ENCODE peak calls at places on chromosomes 13 and 19, in eight cellular contexts. V is stomach, Q is endothelial cell of umbilical vein, Y is HepG2, J is K562, G is spleen, I is upper lobe of left lung, N is esophagus muscularis mucosa. S is an unnamed sample.

GRCh38 chr13:97233499-97233898 is 11.4 kb downstream of the MBNL2 start:
- DNase-seq in V (no peak), Q (no peak), Y (peak; percentile 73), J (no peak), G (no peak), I (no peak), N (no peak), S (no peak)

GRCh38 chr19:54464624-54465266 is 1.2 kb upstream of the LENG9 start:
- DNase-seq in V (peak; percentile 95), Q (peak; percentile 72), Y (peak; percentile 82), J (peak; percentile 86), G (peak; percentile 98), I (peak; percentile 92), N (peak; percentile 97), S (peak; percentile 95)

GRCh38 chr13:33139186-33139585 is 123.0 kb downstream of the KL start:
- DNase-seq in V (no peak), Q (no peak), Y (no peak), J (no peak), G (no peak), I (peak; percentile 83), N (no peak), S (peak; percentile 42)

GRCh38 chr13:64758520-64758919 is 2471.6 kb downstream of the PCDH9 start:
- DNase-seq in V (no peak), Q (no peak), Y (no peak), J (no peak), G (no peak), I (no peak), N (no peak), S (no peak)

GRCh38 chr19:2041686-2042484 is 9.2 kb downstream of the MKNK2 start:
- DNase-seq in V (peak; percentile 99), Q (peak; percentile 83), Y (no peak), J (peak; percentile 94), G (peak; percentile 100), I (peak; percentile 98), N (peak; percentile 99), S (peak; percentile 99)

GRCh38 chr13:62360609-62361008 is 945.0 kb upstream of the PCDH20 start:
- DNase-seq in V (no peak), Q (no peak), Y (no peak), J (no peak), G (no peak), I (no peak), N (no peak), S (no peak)

GRCh38 chr19:35959040-35959967 is 23.1 kb downstream of the LRFN3 start:
- DNase-seq in V (peak; percentile 60), Q (no peak), Y (no peak), J (peak; percentile 57), G (peak; percentile 95), I (peak; percentile 61), N (no peak), S (peak; percentile 56)

GRCh38 chr13:94162289-94162688 is 317.2 kb downstream of the DCT start:
- DNase-seq in V (no peak), Q (no peak), Y (no peak), J (no peak), G (no peak), I (no peak), N (no peak), S (no peak)

GRCh38 chr13:110379905-110380341 is 72.8 kb downstream of the COL4A2 start:
- DNase-seq in V (no peak), Q (no peak), Y (no peak), J (no peak), G (no peak), I (no peak), N (no peak), S (no peak)

GRCh38 chr19:12314553-12314952 is 18.9 kb downstream of the ZNF563 start:
- DNase-seq in V (peak; percentile 29), Q (no peak), Y (peak; percentile 85), J (no peak), G (no peak), I (peak; percentile 23), N (no peak), S (no peak)

GRCh38 chr13:76812971-76813691 is 73.1 kb downstream of the KCTD12 start:
- DNase-seq in V (no peak), Q (peak; percentile 94), Y (no peak), J (no peak), G (no peak), I (no peak), N (peak; percentile 84), S (no peak)

GRCh38 chr13:35621989-35622388 is 145.5 kb upstream of the MAB21L1 start:
- DNase-seq in V (no peak), Q (peak; percentile 27), Y (no peak), J (no peak), G (no peak), I (no peak), N (no peak), S (no peak)

GRCh38 chr19:42150940-42151339 is 18.7 kb upstream of the POU2F2 start:
- DNase-seq in V (no peak), Q (no peak), Y (no peak), J (no peak), G (no peak), I (no peak), N (no peak), S (no peak)

GRCh38 chr19:4914736-4915501 is 5.6 kb downstream of the UHRF1 start:
- DNase-seq in V (peak; percentile 57), Q (peak; percentile 21), Y (no peak), J (peak; percentile 69), G (peak; percentile 88), I (peak; percentile 71), N (no peak), S (peak; percentile 89)

GRCh38 chr19:45125975-45126493 is 33.1 kb downstream of the PPP1R37 start:
- DNase-seq in V (peak; percentile 87), Q (peak; percentile 52), Y (peak; percentile 65), J (peak; percentile 73), G (peak; percentile 83), I (peak; percentile 73), N (no peak), S (peak; percentile 85)

GRCh38 chr19:47243776-47244547 is 12.4 kb upstream of the CCDC9 start:
- DNase-seq in V (peak; percentile 91), Q (peak; percentile 100), Y (peak; percentile 92), J (peak; percentile 88), G (peak; percentile 98), I (peak; percentile 96), N (peak; percentile 97), S (peak; percentile 92)

GRCh38 chr19:3507371-3508120 is 1.4 kb downstream of the FZR1 start:
- DNase-seq in V (peak; percentile 35), Q (peak; percentile 11), Y (peak; percentile 74), J (peak; percentile 57), G (peak; percentile 79), I (no peak), N (no peak), S (peak; percentile 46)

GRCh38 chr19:3407556-3408516 is 41.5 kb downstream of the NFIC start:
- DNase-seq in V (peak; percentile 53), Q (no peak), Y (peak; percentile 39), J (no peak), G (no peak), I (no peak), N (no peak), S (no peak)

GRCh38 chr19:29650988-29651387 is 14.3 kb upstream of the PLEKHF1 start:
- DNase-seq in V (no peak), Q (no peak), Y (no peak), J (no peak), G (no peak), I (no peak), N (no peak), S (no peak)

GRCh38 chr13:41513600-41513999 is 56.2 kb downstream of the RGCC start:
- DNase-seq in V (no peak), Q (no peak), Y (no peak), J (no peak), G (no peak), I (no peak), N (no peak), S (no peak)

GRCh38 chr13:28494537-28494860 is 429 bp downstream of the FLT1 start:
- DNase-seq in V (no peak), Q (peak; percentile 42), Y (no peak), J (no peak), G (no peak), I (no peak), N (no peak), S (no peak)

GRCh38 chr19:44814132-44814470 is 5.2 kb downstream of the BCAM start:
- DNase-seq in V (no peak), Q (no peak), Y (no peak), J (no peak), G (no peak), I (no peak), N (no peak), S (no peak)

GRCh38 chr13:98242403-98242802 is 65.3 kb upstream of the RNF113B start:
- DNase-seq in V (no peak), Q (no peak), Y (no peak), J (no peak), G (no peak), I (no peak), N (no peak), S (no peak)
- TF ChIP-seq POLR2A in V (no peak), Q (no peak), Y (no peak), J (no peak), G (no peak), I (no peak), N (no peak), S (no peak)

DNA sequence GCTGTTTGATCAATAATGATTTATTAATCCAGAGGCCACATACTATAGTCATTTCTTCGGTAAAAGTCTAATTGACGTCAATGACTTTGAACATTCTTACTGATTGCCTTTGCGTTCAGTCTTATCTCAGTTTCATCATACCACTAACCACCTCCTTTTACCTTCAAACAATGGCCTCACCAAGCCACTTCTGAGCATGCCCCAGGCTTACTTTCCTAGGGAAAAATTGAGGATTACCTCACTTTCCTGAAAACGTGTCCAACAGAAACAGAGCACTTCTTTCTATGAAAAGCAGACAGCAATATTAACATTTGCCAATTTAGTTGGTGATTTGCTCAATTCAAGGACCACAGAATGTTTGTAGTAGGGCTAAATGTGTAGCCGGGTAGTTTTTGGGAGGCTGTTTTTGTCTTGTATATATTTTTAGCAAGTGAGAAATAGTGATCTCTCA is 157.6 kb downstream of the KLF5 start:
- DNase-seq in V (no peak), Q (no peak), Y (no peak), J (no peak), G (no peak), I (no peak), N (no peak), S (no peak)
- TF ChIP-seq CTCF in V (no peak), Q (no peak), Y (no peak), J (no peak), G (no peak), I (no peak), N (no peak), S (no peak)

GRCh38 chr19:16319466-16319865 is 5.2 kb upstream of the KLF2 start:
- DNase-seq in V (no peak), Q (no peak), Y (no peak), J (no peak), G (no peak), I (no peak), N (no peak), S (no peak)
- TF ChIP-seq POLR2AphosphoS5 in V (no peak), Q (no peak), Y (no peak), J (no peak), G (no peak), I (no peak), N (no peak), S (no peak)

DNA sequence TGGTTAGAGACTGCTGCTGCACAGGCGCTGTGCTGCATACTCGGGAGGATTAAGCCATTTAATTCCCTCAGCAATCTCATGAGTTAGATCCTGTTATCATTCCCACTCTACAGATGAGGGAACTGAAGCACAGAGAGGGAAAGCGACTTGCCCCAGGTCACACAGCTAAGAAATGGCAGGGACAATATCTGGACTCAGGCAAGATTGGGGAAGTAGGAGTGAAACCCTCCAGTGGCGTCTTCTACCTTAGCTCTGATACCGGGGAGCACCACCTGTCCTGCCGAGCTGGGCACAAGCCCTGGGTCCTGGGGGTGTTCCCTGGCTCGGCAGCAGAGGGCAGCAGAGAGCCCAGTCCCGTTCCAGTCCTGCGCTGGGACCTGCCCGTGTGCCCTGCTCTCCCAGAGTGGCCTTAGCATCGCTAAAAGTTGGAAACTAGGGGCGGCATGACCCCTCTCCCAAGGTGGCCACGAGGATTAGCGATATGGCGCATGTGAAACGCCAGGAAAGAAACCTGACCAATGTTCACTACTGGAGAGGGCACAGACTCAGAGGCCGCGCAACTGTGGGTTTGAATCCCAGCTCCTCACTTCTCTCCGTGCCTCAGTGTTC is 20.5 kb downstream of the CYTH2 start:
- DNase-seq in V (peak; percentile 87), Q (peak; percentile 65), Y (peak; percentile 47), J (peak; percentile 75), G (peak; percentile 93), I (peak; percentile 85), N (no peak), S (peak; percentile 91)
- TF ChIP-seq POLR2A in V (no peak), Q (no peak), Y (no peak), J (no peak), G (no peak), I (no peak), N (no peak), S (no peak)

S was measured in transverse colon.